ENCODE peak calls at places on chromosomes 12 and 14, in six cellular contexts. One of them, this sample, is unnamed.

GRCh38 chr14:58793096-58793740 is 155.5 kb downstream of the DACT1 start:
- DNase-seq in CD4-positive, alpha-beta memory T cell: no peak
- DNase-seq in A549: no peak
- DNase-seq in DND-41: no peak
- DNase-seq in CD8-positive, alpha-beta memory T cell: no peak
- DNase-seq in Karpas-422: no peak
- DNase-seq in this sample: no peak

GRCh38 chr12:67772276-67773169 is 124.0 kb downstream of the DYRK2 start:
- DNase-seq in DND-41: no peak
- DNase-seq in CD4-positive, alpha-beta memory T cell: no peak
- DNase-seq in Karpas-422: no peak
- DNase-seq in A549: peak
- DNase-seq in CD8-positive, alpha-beta memory T cell: no peak
- DNase-seq in this sample: no peak

GRCh38 chr12:27861428-27862167 is 81.6 kb upstream of the MANSC4 start:
- DNase-seq in CD8-positive, alpha-beta memory T cell: no peak
- DNase-seq in DND-41: peak
- DNase-seq in Karpas-422: no peak
- DNase-seq in CD4-positive, alpha-beta memory T cell: no peak
- DNase-seq in A549: no peak
- DNase-seq in this sample: no peak

GRCh38 chr12:26121841-26122680 is 2.8 kb downstream of the BHLHE41 start:
- DNase-seq in DND-41: peak
- DNase-seq in CD8-positive, alpha-beta memory T cell: no peak
- DNase-seq in Karpas-422: no peak
- DNase-seq in CD4-positive, alpha-beta memory T cell: no peak
- DNase-seq in A549: no peak
- DNase-seq in this sample: peak

GRCh38 chr12:78290606-78291345 is 460.1 kb downstream of the NAV3 start:
- DNase-seq in DND-41: no peak
- DNase-seq in CD4-positive, alpha-beta memory T cell: no peak
- DNase-seq in A549: peak
- DNase-seq in CD8-positive, alpha-beta memory T cell: no peak
- DNase-seq in Karpas-422: no peak
- DNase-seq in this sample: no peak

GRCh38 chr12:4448943-4449861 is 3.6 kb upstream of the FGF6 start:
- DNase-seq in DND-41: no peak
- DNase-seq in CD8-positive, alpha-beta memory T cell: no peak
- DNase-seq in CD4-positive, alpha-beta memory T cell: no peak
- DNase-seq in Karpas-422: no peak
- DNase-seq in A549: no peak
- DNase-seq in this sample: no peak

GRCh38 chr14:70735043-70735442 is 74.3 kb downstream of the MAP3K9 start:
- DNase-seq in CD8-positive, alpha-beta memory T cell: no peak
- DNase-seq in CD4-positive, alpha-beta memory T cell: no peak
- DNase-seq in Karpas-422: no peak
- DNase-seq in A549: no peak
- DNase-seq in DND-41: no peak
- DNase-seq in this sample: no peak

GRCh38 chr12:13976028-13976584 is 5.3 kb downstream of the GRIN2B start:
- DNase-seq in CD4-positive, alpha-beta memory T cell: no peak
- DNase-seq in A549: no peak
- DNase-seq in CD8-positive, alpha-beta memory T cell: no peak
- DNase-seq in DND-41: no peak
- DNase-seq in Karpas-422: no peak
- DNase-seq in this sample: no peak

GRCh38 chr12:102958830-102959176 is 1.3 kb downstream of the ASCL1 start:
- DNase-seq in Karpas-422: no peak
- DNase-seq in DND-41: no peak
- DNase-seq in CD4-positive, alpha-beta memory T cell: no peak
- DNase-seq in CD8-positive, alpha-beta memory T cell: no peak
- DNase-seq in A549: no peak
- DNase-seq in this sample: no peak

GRCh38 chr14:77917802-77918201 is 117.9 kb downstream of the ADCK1 start:
- DNase-seq in DND-41: no peak
- DNase-seq in CD8-positive, alpha-beta memory T cell: no peak
- DNase-seq in Karpas-422: no peak
- DNase-seq in A549: no peak
- DNase-seq in CD4-positive, alpha-beta memory T cell: no peak
- DNase-seq in this sample: no peak

GRCh38 chr12:43740511-43741100 is 18.0 kb downstream of the PUS7L start:
- DNase-seq in CD8-positive, alpha-beta memory T cell: no peak
- DNase-seq in A549: no peak
- DNase-seq in DND-41: no peak
- DNase-seq in CD4-positive, alpha-beta memory T cell: no peak
- DNase-seq in Karpas-422: no peak
- DNase-seq in this sample: no peak

GRCh38 chr12:96487214-96487613 is 2.2 kb upstream of the CFAP54 start:
- DNase-seq in A549: peak
- DNase-seq in CD8-positive, alpha-beta memory T cell: no peak
- DNase-seq in DND-41: no peak
- DNase-seq in CD4-positive, alpha-beta memory T cell: no peak
- DNase-seq in Karpas-422: no peak
- DNase-seq in this sample: no peak

GRCh38 chr14:74648643-74649042 is 36.6 kb upstream of the LTBP2 start:
- DNase-seq in CD8-positive, alpha-beta memory T cell: no peak
- DNase-seq in CD4-positive, alpha-beta memory T cell: no peak
- DNase-seq in Karpas-422: no peak
- DNase-seq in DND-41: no peak
- DNase-seq in A549: no peak
- DNase-seq in this sample: no peak

GRCh38 chr14:32762886-32763285 is 175.8 kb upstream of the NPAS3 start:
- DNase-seq in CD4-positive, alpha-beta memory T cell: no peak
- DNase-seq in A549: no peak
- DNase-seq in Karpas-422: no peak
- DNase-seq in CD8-positive, alpha-beta memory T cell: no peak
- DNase-seq in DND-41: no peak
- DNase-seq in this sample: no peak

GRCh38 chr12:54005853-54006699 is 2.7 kb upstream of the HOXC8 start:
- DNase-seq in CD8-positive, alpha-beta memory T cell: peak
- DNase-seq in A549: peak
- DNase-seq in Karpas-422: peak
- DNase-seq in CD4-positive, alpha-beta memory T cell: peak
- DNase-seq in DND-41: peak
- DNase-seq in this sample: peak

GRCh38 chr14:64388533-64389243 is 535 bp downstream of the MTHFD1 start:
- DNase-seq in DND-41: no peak
- DNase-seq in Karpas-422: peak
- DNase-seq in CD4-positive, alpha-beta memory T cell: peak
- DNase-seq in CD8-positive, alpha-beta memory T cell: peak
- DNase-seq in A549: no peak
- DNase-seq in this sample: no peak

GRCh38 chr12:13126494-13126893 is 23.0 kb upstream of the GSG1 start:
- DNase-seq in CD8-positive, alpha-beta memory T cell: no peak
- DNase-seq in CD4-positive, alpha-beta memory T cell: no peak
- DNase-seq in A549: no peak
- DNase-seq in Karpas-422: no peak
- DNase-seq in DND-41: no peak
- DNase-seq in this sample: no peak

GRCh38 chr14:39428118-39428517 is 4.1 kb downstream of the FBXO33 start:
- DNase-seq in CD4-positive, alpha-beta memory T cell: no peak
- DNase-seq in CD8-positive, alpha-beta memory T cell: no peak
- DNase-seq in Karpas-422: no peak
- DNase-seq in A549: no peak
- DNase-seq in DND-41: no peak
- DNase-seq in this sample: no peak

GRCh38 chr12:132506730-132507538 is 17.0 kb downstream of the FBRSL1 start:
- DNase-seq in CD8-positive, alpha-beta memory T cell: peak
- DNase-seq in DND-41: peak
- DNase-seq in A549: no peak
- DNase-seq in CD4-positive, alpha-beta memory T cell: peak
- DNase-seq in Karpas-422: peak
- DNase-seq in this sample: peak
- H3K27ac ChIP-seq in CD8-positive, alpha-beta memory T cell: no peak
- H3K27ac ChIP-seq in DND-41: no peak
- H3K27ac ChIP-seq in A549: no peak
- H3K27ac ChIP-seq in CD4-positive, alpha-beta memory T cell: peak
- H3K27ac ChIP-seq in Karpas-422: no peak
- H3K27ac ChIP-seq in this sample: peak

GRCh38 chr12:124531281-124531745 is 36.1 kb downstream of the NCOR2 start:
- DNase-seq in CD4-positive, alpha-beta memory T cell: no peak
- DNase-seq in A549: no peak
- DNase-seq in DND-41: no peak
- DNase-seq in CD8-positive, alpha-beta memory T cell: no peak
- DNase-seq in Karpas-422: no peak
- DNase-seq in this sample: no peak
- H3K27ac ChIP-seq in CD4-positive, alpha-beta memory T cell: no peak
- H3K27ac ChIP-seq in A549: no peak
- H3K27ac ChIP-seq in DND-41: no peak
- H3K27ac ChIP-seq in CD8-positive, alpha-beta memory T cell: no peak
- H3K27ac ChIP-seq in Karpas-422: no peak
- H3K27ac ChIP-seq in this sample: no peak

GRCh38 chr12:1218369-1218768 is 227.3 kb downstream of the ERC1 start:
- DNase-seq in Karpas-422: no peak
- DNase-seq in A549: no peak
- DNase-seq in DND-41: no peak
- DNase-seq in CD8-positive, alpha-beta memory T cell: no peak
- DNase-seq in CD4-positive, alpha-beta memory T cell: no peak
- DNase-seq in this sample: no peak
- H3K27ac ChIP-seq in Karpas-422: no peak
- H3K27ac ChIP-seq in A549: no peak
- H3K27ac ChIP-seq in DND-41: no peak
- H3K27ac ChIP-seq in CD8-positive, alpha-beta memory T cell: no peak
- H3K27ac ChIP-seq in CD4-positive, alpha-beta memory T cell: no peak
- H3K27ac ChIP-seq in this sample: peak

GRCh38 chr12:101824831-101825230 is 5.9 kb downstream of the GNPTAB start:
- DNase-seq in CD4-positive, alpha-beta memory T cell: no peak
- DNase-seq in Karpas-422: no peak
- DNase-seq in DND-41: no peak
- DNase-seq in A549: no peak
- DNase-seq in CD8-positive, alpha-beta memory T cell: no peak
- DNase-seq in this sample: no peak
- H3K27ac ChIP-seq in CD4-positive, alpha-beta memory T cell: no peak
- H3K27ac ChIP-seq in Karpas-422: no peak
- H3K27ac ChIP-seq in DND-41: peak
- H3K27ac ChIP-seq in A549: no peak
- H3K27ac ChIP-seq in CD8-positive, alpha-beta memory T cell: no peak
- H3K27ac ChIP-seq in this sample: no peak

GRCh38 chr14:100271247-100271939 is 32.4 kb downstream of the YY1 start:
- DNase-seq in CD8-positive, alpha-beta memory T cell: no peak
- DNase-seq in A549: peak
- DNase-seq in CD4-positive, alpha-beta memory T cell: no peak
- DNase-seq in DND-41: no peak
- DNase-seq in Karpas-422: peak
- DNase-seq in this sample: no peak

GRCh38 chr14:100274250-100274649 is 32.0 kb downstream of the SLC25A29 start:
- DNase-seq in DND-41: no peak
- DNase-seq in CD4-positive, alpha-beta memory T cell: no peak
- DNase-seq in A549: no peak
- DNase-seq in CD8-positive, alpha-beta memory T cell: no peak
- DNase-seq in Karpas-422: no peak
- DNase-seq in this sample: no peak

GRCh38 chr14:100279133-100279532 is 27.1 kb downstream of the SLC25A29 start:
- DNase-seq in CD8-positive, alpha-beta memory T cell: no peak
- DNase-seq in DND-41: no peak
- DNase-seq in CD4-positive, alpha-beta memory T cell: no peak
- DNase-seq in A549: no peak
- DNase-seq in Karpas-422: no peak
- DNase-seq in this sample: no peak

GRCh38 chr14:100278702-100279101 is 27.5 kb downstream of the SLC25A29 start:
- DNase-seq in A549: no peak
- DNase-seq in CD8-positive, alpha-beta memory T cell: no peak
- DNase-seq in Karpas-422: no peak
- DNase-seq in CD4-positive, alpha-beta memory T cell: no peak
- DNase-seq in DND-41: no peak
- DNase-seq in this sample: no peak

DNA sequence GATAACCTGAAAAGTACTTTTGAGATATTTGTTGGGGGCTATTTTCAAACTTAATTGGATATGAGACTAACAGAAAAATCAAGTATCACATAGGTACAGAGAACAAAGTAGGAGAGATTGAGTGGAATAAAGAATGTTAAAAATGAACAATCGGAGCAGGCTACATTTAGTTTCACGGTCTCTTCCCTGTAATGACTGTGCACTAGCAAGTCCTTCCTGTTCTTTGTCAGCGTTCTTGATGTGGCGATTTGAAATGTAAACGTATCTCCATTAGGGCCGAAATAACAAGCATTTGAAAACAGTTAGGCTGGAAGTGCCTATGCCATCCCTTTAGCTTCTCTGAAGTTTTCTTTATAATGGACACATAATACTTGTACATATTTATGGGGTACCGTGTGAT is 31.0 kb downstream of the SLC25A29 start:
- DNase-seq in CD4-positive, alpha-beta memory T cell: no peak
- DNase-seq in Karpas-422: no peak
- DNase-seq in A549: no peak
- DNase-seq in DND-41: no peak
- DNase-seq in CD8-positive, alpha-beta memory T cell: no peak
- DNase-seq in this sample: no peak
- H3K27ac ChIP-seq in CD4-positive, alpha-beta memory T cell: peak
- H3K27ac ChIP-seq in Karpas-422: no peak
- H3K27ac ChIP-seq in A549: no peak
- H3K27ac ChIP-seq in DND-41: no peak
- H3K27ac ChIP-seq in CD8-positive, alpha-beta memory T cell: no peak
- H3K27ac ChIP-seq in this sample: no peak

This sample was measured in left lung.